ENCODE peak calls at places on chromosomes 13 and 19, in nine cellular contexts. V is Right ventricle myocardium inferior; P is iPS DF 19.7; H is stimulated activated CD4-positive, alpha-beta T cell treated with anti-CD3 and anti-CD28 coated beads, Interleukin-15, amount 100 ng/mL, for 24 hours; N is GM04504; C is GM13977; I is CD8-positive, alpha-beta T cell; Y is gastrocnemius medialis; Q is heart left ventricle. M is an unnamed sample.
A peak's percentile ranks its signal among the peaks of the same experiment; 100 is the strongest.

GRCh38 chr13:42174344-42175162 is 97.4 kb upstream of the AKAP11 start:
- DNase-seq in H (no peak), Q (no peak), P (no peak), V (no peak), Y (no peak), N (no peak), I (no peak), C (no peak), M (no peak)

GRCh38 chr19:7598180-7598579 is 2.5 kb downstream of the CAMSAP3 start:
- DNase-seq in C (no peak), Q (no peak), V (no peak), Y (no peak), I (no peak), H (no peak), P (no peak), N (no peak), M (no peak)

GRCh38 chr19:46753420-46754155 is 7.3 kb upstream of the STRN4 start:
- DNase-seq in N (no peak), V (no peak), Y (no peak), Q (no peak), P (no peak), H (peak; percentile 74), I (peak; percentile 56), C (peak; percentile 80), M (no peak)

GRCh38 chr19:29171525-29171924 is 41.4 kb downstream of the UQCRFS1 start:
- DNase-seq in H (no peak), N (no peak), Y (peak; percentile 33), V (no peak), Q (no peak), P (no peak), I (no peak), C (no peak), M (no peak)

GRCh38 chr13:34964558-34964957 is 22.5 kb downstream of the NBEA start:
- DNase-seq in N (no peak), I (no peak), C (no peak), H (no peak), V (no peak), Y (no peak), Q (no peak), P (no peak), M (no peak)

GRCh38 chr19:20238025-20238623 is 71.1 kb downstream of the ZNF486 start:
- DNase-seq in Y (peak; percentile 54), Q (peak; percentile 92), P (peak; percentile 90), V (peak; percentile 93), C (peak; percentile 48), H (peak; percentile 94), I (peak; percentile 80), N (peak; percentile 76), M (peak; percentile 53)

GRCh38 chr13:99386911-99387788 is 80.0 kb upstream of the GPR183 start:
- DNase-seq in V (peak; percentile 84), C (peak; percentile 85), H (peak; percentile 93), Y (no peak), N (no peak), I (peak; percentile 80), Q (no peak), P (no peak), M (no peak)

GRCh38 chr19:55087542-55087935 is 11.9 kb downstream of the EPS8L1 start:
- DNase-seq in I (no peak), Q (no peak), P (no peak), C (no peak), Y (no peak), V (no peak), H (no peak), N (no peak), M (no peak)

GRCh38 chr13:79859756-79860155 is 378.8 kb downstream of the NDFIP2 start:
- DNase-seq in P (no peak), Q (no peak), N (no peak), Y (no peak), C (no peak), V (no peak), I (no peak), H (no peak), M (no peak)

GRCh38 chr19:2494084-2494446 is 18.1 kb downstream of the GADD45B start:
- DNase-seq in Y (no peak), Q (no peak), C (peak; percentile 26), V (peak; percentile 63), N (peak; percentile 57), P (no peak), H (peak; percentile 16), I (no peak), M (peak; percentile 66)

GRCh38 chr13:98141938-98142426 is 912 bp upstream of the FARP1 start:
- DNase-seq in H (peak; percentile 4), P (no peak), N (no peak), V (no peak), Y (peak; percentile 14), Q (peak; percentile 21), I (no peak), C (no peak), M (no peak)

GRCh38 chr19:3073931-3074595 is 11.8 kb upstream of the TLE5 start:
- DNase-seq in N (no peak), Y (no peak), I (no peak), H (no peak), P (no peak), Q (no peak), C (no peak), V (peak; percentile 62), M (no peak)

GRCh38 chr19:40360020-40360686 is 11.7 kb downstream of the PLD3 start:
- DNase-seq in Y (no peak), V (no peak), C (no peak), H (no peak), Q (no peak), N (no peak), P (no peak), I (no peak), M (no peak)

GRCh38 chr19:38701455-38702063 is 42.7 kb downstream of the CAPN12 start:
- DNase-seq in H (no peak), C (no peak), Q (no peak), N (no peak), I (no peak), Y (no peak), P (no peak), V (no peak), M (no peak)

GRCh38 chr13:72808917-72809500 is 27.1 kb downstream of the PIBF1 start:
- DNase-seq in P (no peak), C (no peak), N (no peak), V (no peak), I (no peak), Q (no peak), H (no peak), Y (no peak), M (no peak)